ENCODE peak calls at places on chromosome 10, in four cellular contexts. One of them, this sample, is unnamed.
A peak's percentile ranks its signal among the peaks of the same experiment; 100 is the strongest.

GRCh38 chr10:60937784-60938654 is 6.0 kb downstream of the RHOBTB1 start:
- DNase-seq in prostate gland: no peak
- DNase-seq in psoas muscle: no peak
- DNase-seq in neural progenitor cell: no peak
- DNase-seq in this sample: no peak

GRCh38 chr10:3057946-3058345 is 9.4 kb upstream of the PFKP start:
- DNase-seq in neural progenitor cell: no peak
- DNase-seq in prostate gland: no peak
- DNase-seq in psoas muscle: no peak
- DNase-seq in this sample: no peak

GRCh38 chr10:106956216-106956915 is 208.1 kb downstream of the SORCS1 start:
- DNase-seq in prostate gland: no peak
- DNase-seq in psoas muscle: no peak
- DNase-seq in neural progenitor cell: no peak
- DNase-seq in this sample: no peak

GRCh38 chr10:102208311-102209035 is 17.6 kb upstream of the ELOVL3 start:
- DNase-seq in psoas muscle: no peak
- DNase-seq in neural progenitor cell: no peak
- DNase-seq in prostate gland: no peak
- DNase-seq in this sample: no peak

GRCh38 chr10:97515260-97515978 is 16.7 kb downstream of the UBTD1 start:
- DNase-seq in psoas muscle: no peak
- DNase-seq in neural progenitor cell: no peak
- DNase-seq in prostate gland: no peak
- DNase-seq in this sample: no peak

GRCh38 chr10:76115471-76116155 is 684.2 kb downstream of the LRMDA start:
- DNase-seq in neural progenitor cell: no peak
- DNase-seq in prostate gland: no peak
- DNase-seq in psoas muscle: no peak
- DNase-seq in this sample: no peak

GRCh38 chr10:33241351-33241750 is 93.1 kb downstream of the NRP1 start:
- DNase-seq in neural progenitor cell: no peak
- DNase-seq in psoas muscle: no peak
- DNase-seq in prostate gland: no peak
- DNase-seq in this sample: no peak

GRCh38 chr10:110184363-110184762 is 23.0 kb upstream of the MXI1 start:
- DNase-seq in prostate gland: no peak
- DNase-seq in psoas muscle: no peak
- DNase-seq in neural progenitor cell: no peak
- DNase-seq in this sample: no peak

GRCh38 chr10:104622598-104623209 is 18.4 kb upstream of the SORCS3 start:
- DNase-seq in psoas muscle: no peak
- DNase-seq in prostate gland: no peak
- DNase-seq in neural progenitor cell: peak; percentile 79
- DNase-seq in this sample: no peak

GRCh38 chr10:101840102-101840684 is 3.4 kb downstream of the KCNIP2 start:
- DNase-seq in prostate gland: no peak
- DNase-seq in psoas muscle: no peak
- DNase-seq in neural progenitor cell: peak; percentile 66
- DNase-seq in this sample: no peak

GRCh38 chr10:17241611-17242333 is 13.7 kb downstream of the VIM start:
- DNase-seq in psoas muscle: no peak
- DNase-seq in prostate gland: no peak
- DNase-seq in neural progenitor cell: no peak
- DNase-seq in this sample: no peak

GRCh38 chr10:132400547-132401151 is 3.6 kb downstream of the PWWP2B start:
- DNase-seq in prostate gland: no peak
- DNase-seq in neural progenitor cell: no peak
- DNase-seq in psoas muscle: peak; percentile 21
- DNase-seq in this sample: no peak

GRCh38 chr10:80464557-80465466 is 10.7 kb downstream of the TSPAN14 start:
- DNase-seq in neural progenitor cell: peak; percentile 93
- DNase-seq in prostate gland: no peak
- DNase-seq in psoas muscle: peak; percentile 35
- DNase-seq in this sample: peak; percentile 70

GRCh38 chr10:20767028-20767427 is 130.1 kb downstream of the NEBL start:
- DNase-seq in psoas muscle: no peak
- DNase-seq in neural progenitor cell: no peak
- DNase-seq in prostate gland: no peak
- DNase-seq in this sample: no peak

GRCh38 chr10:68346774-68347173 is 14.0 kb upstream of the PBLD start:
- DNase-seq in prostate gland: no peak
- DNase-seq in psoas muscle: no peak
- DNase-seq in neural progenitor cell: no peak
- DNase-seq in this sample: no peak

GRCh38 chr10:51659344-51659743 is 40.1 kb downstream of the CSTF2T start:
- DNase-seq in psoas muscle: no peak
- DNase-seq in prostate gland: no peak
- DNase-seq in neural progenitor cell: no peak
- DNase-seq in this sample: no peak

GRCh38 chr10:69491611-69492010 is 40.3 kb downstream of the TSPAN15 start:
- DNase-seq in psoas muscle: no peak
- DNase-seq in prostate gland: no peak
- DNase-seq in neural progenitor cell: no peak
- DNase-seq in this sample: no peak

GRCh38 chr10:79379512-79380124 is 32.3 kb downstream of the PPIF start:
- DNase-seq in prostate gland: no peak
- DNase-seq in psoas muscle: peak; percentile 56
- DNase-seq in neural progenitor cell: no peak
- DNase-seq in this sample: no peak

GRCh38 chr10:79380125-79380917 is 33.1 kb downstream of the PPIF start:
- DNase-seq in prostate gland: no peak
- DNase-seq in neural progenitor cell: no peak
- DNase-seq in psoas muscle: peak; percentile 57
- DNase-seq in this sample: peak; percentile 47

GRCh38 chr10:79380918-79381775 is 33.9 kb downstream of the PPIF start:
- DNase-seq in prostate gland: peak; percentile 3
- DNase-seq in psoas muscle: no peak
- DNase-seq in neural progenitor cell: no peak
- DNase-seq in this sample: no peak

GRCh38 chr10:79382491-79382941 is 35.2 kb downstream of the PPIF start:
- DNase-seq in neural progenitor cell: no peak
- DNase-seq in psoas muscle: no peak
- DNase-seq in prostate gland: peak; percentile 2
- DNase-seq in this sample: no peak

GRCh38 chr10:79381804-79382221 is 34.5 kb downstream of the PPIF start:
- DNase-seq in neural progenitor cell: no peak
- DNase-seq in prostate gland: peak; percentile 28
- DNase-seq in psoas muscle: peak; percentile 66
- DNase-seq in this sample: peak; percentile 60
- H3K27ac ChIP-seq in neural progenitor cell: no peak overlapping the region
- H3K27ac ChIP-seq in prostate gland: peak overlapping the region; percentile 73
- H3K27ac ChIP-seq in psoas muscle: peak overlapping the region; percentile 75
- H3K27ac ChIP-seq in this sample: peak overlapping the region; percentile 10

DNA sequence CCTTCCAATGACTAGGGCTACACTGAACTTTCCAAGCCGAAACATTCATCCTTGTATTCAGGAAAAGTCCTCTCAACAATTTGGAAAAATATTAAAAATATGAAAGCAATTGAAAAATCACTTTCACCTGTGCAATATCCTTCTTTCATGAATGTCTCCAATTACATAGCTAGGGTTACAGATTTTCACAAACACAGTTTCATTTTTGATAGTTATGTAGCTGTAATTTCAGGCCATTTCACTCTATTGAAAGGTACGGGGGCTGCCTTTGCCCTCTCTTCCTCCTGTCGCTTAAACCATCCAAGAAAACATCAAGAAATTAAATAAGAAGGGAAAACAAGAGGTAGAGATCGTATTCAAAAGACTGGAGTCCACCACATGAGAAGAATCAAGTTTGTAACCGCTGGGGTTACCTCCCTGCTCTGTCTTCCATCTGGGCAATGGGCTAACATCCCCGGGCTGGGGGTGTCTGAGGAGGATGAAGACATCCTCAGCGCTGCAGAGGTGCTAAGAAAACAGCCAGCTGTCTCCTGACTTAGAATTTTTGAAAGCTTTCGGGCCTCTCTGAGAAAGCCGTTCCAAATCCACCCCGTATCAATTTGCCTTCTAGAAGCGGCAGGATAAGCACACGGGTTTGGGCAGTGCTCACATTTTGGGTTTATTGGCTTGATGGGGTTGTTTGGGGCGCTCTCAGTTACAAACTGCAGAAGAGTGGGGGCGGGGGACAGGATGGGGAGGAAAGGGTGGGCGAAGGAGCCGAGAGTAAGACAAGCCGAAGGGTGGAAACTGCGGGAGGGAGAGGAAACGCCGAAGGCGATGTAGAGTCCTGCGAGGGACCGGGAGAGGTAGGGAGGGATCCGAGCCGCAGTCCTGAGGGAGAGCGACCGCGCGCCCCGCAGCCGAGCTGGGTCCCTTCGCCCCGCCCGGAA is 24.3 kb upstream of the VAX1 start:
- DNase-seq in psoas muscle: no peak
- DNase-seq in prostate gland: no peak
- DNase-seq in neural progenitor cell: no peak
- DNase-seq in this sample: no peak
- H3K4me3 ChIP-seq in psoas muscle: peak overlapping the region; percentile 32
- H3K4me3 ChIP-seq in prostate gland: no peak overlapping the region
- H3K4me3 ChIP-seq in neural progenitor cell: peak overlapping the region; percentile 60
- H3K4me3 ChIP-seq in this sample: peak overlapping the region; percentile 49

DNA sequence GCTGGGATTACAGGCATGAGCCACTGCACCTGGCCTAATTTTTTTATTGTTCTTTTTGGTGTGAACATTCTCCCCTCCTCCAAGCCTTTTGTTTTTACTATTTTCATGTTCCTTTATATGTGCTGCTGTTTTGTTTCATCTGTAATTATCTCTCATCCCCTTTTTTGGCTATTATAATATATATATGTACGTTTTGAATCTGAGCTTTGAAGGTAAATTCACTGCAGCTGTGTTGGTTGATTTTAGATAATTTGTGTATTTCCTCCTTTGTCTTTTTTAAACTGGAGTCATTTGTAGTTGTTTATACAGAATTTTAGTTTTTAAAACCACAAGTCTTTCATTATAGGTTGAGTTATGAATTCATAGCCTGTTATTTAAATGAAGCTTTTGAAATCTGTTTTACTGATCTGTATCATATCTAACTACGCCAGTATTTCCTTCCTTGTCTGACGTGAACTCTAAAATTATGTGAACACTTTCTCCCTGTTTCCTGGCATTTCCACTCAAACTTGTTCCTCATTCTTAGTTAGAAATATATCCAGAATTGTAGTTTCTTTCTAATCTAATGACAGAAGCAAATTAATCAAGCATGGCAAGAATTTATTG is 54.9 kb downstream of the PTEN start:
- DNase-seq in neural progenitor cell: no peak
- DNase-seq in prostate gland: no peak
- DNase-seq in psoas muscle: no peak
- DNase-seq in this sample: no peak
- H3K27ac ChIP-seq in neural progenitor cell: no peak overlapping the region
- H3K27ac ChIP-seq in prostate gland: no peak overlapping the region
- H3K27ac ChIP-seq in psoas muscle: no peak overlapping the region
- H3K27ac ChIP-seq in this sample: no peak overlapping the region

GRCh38 chr10:35206274-35206673 is 79.6 kb downstream of the CREM start:
- DNase-seq in prostate gland: no peak
- DNase-seq in psoas muscle: no peak
- DNase-seq in neural progenitor cell: no peak
- DNase-seq in this sample: no peak

GRCh38 chr10:35208949-35209613 is 82.4 kb downstream of the CREM start:
- DNase-seq in psoas muscle: no peak
- DNase-seq in neural progenitor cell: no peak
- DNase-seq in prostate gland: no peak
- DNase-seq in this sample: no peak

GRCh38 chr10:35210961-35211360 is 84.3 kb downstream of the CREM start:
- DNase-seq in prostate gland: no peak
- DNase-seq in psoas muscle: no peak
- DNase-seq in neural progenitor cell: no peak
- DNase-seq in this sample: no peak

GRCh38 chr10:35211390-35211789 is 84.7 kb downstream of the CREM start:
- DNase-seq in psoas muscle: no peak
- DNase-seq in prostate gland: no peak
- DNase-seq in neural progenitor cell: peak; percentile 37
- DNase-seq in this sample: no peak

GRCh38 chr10:35208536-35208935 is 81.9 kb downstream of the CREM start:
- DNase-seq in psoas muscle: peak; percentile 45
- DNase-seq in neural progenitor cell: no peak
- DNase-seq in prostate gland: no peak
- DNase-seq in this sample: no peak
- H3K4me3 ChIP-seq in psoas muscle: peak overlapping the region; percentile 49
- H3K4me3 ChIP-seq in neural progenitor cell: no peak overlapping the region
- H3K4me3 ChIP-seq in prostate gland: no peak overlapping the region
- H3K4me3 ChIP-seq in this sample: peak overlapping the region; percentile 3

GRCh38 chr10:15158972-15159371 is 9.5 kb downstream of the NMT2 start:
- DNase-seq in neural progenitor cell: no peak
- DNase-seq in psoas muscle: no peak
- DNase-seq in prostate gland: no peak
- DNase-seq in this sample: no peak

GRCh38 chr10:15152556-15152955 is 15.9 kb downstream of the NMT2 start:
- DNase-seq in psoas muscle: no peak
- DNase-seq in prostate gland: no peak
- DNase-seq in neural progenitor cell: no peak
- DNase-seq in this sample: no peak

GRCh38 chr10:15163261-15163864 is 5.1 kb downstream of the NMT2 start:
- DNase-seq in neural progenitor cell: no peak
- DNase-seq in prostate gland: no peak
- DNase-seq in psoas muscle: no peak
- DNase-seq in this sample: no peak

GRCh38 chr10:15155978-15156377 is 12.5 kb downstream of the NMT2 start:
- DNase-seq in prostate gland: no peak
- DNase-seq in psoas muscle: no peak
- DNase-seq in neural progenitor cell: no peak
- DNase-seq in this sample: no peak

GRCh38 chr10:15158448-15158847 is 10.0 kb downstream of the NMT2 start:
- DNase-seq in neural progenitor cell: no peak
- DNase-seq in prostate gland: peak; percentile 15
- DNase-seq in psoas muscle: no peak
- DNase-seq in this sample: no peak
- H3K27ac ChIP-seq in neural progenitor cell: no peak overlapping the region
- H3K27ac ChIP-seq in prostate gland: no peak overlapping the region
- H3K27ac ChIP-seq in psoas muscle: no peak overlapping the region
- H3K27ac ChIP-seq in this sample: no peak overlapping the region